ENCODE peak calls at places on chromosomes 12 and 14, in nine cellular contexts. I, M, D, Q, C, N, B, X and K are unnamed samples.

GRCh38 chr14:65850429-65851145 is 438.1 kb downstream of the FUT8 start:
- DNase-seq in I (no peak), M (no peak), D (no peak), Q (no peak), C (no peak), N (no peak), B (no peak), X (no peak), K (no peak)

GRCh38 chr12:120342567-120343537 is 15.3 kb upstream of the PLA2G1B start:
- DNase-seq in I (no peak), M (peak; percentile 54), D (no peak), Q (no peak), C (no peak), N (no peak), B (no peak), X (no peak), K (no peak)

GRCh38 chr12:114013601-114014345 is 47.6 kb upstream of the RBM19 start:
- DNase-seq in I (no peak), M (peak; percentile 86), D (peak; percentile 5), Q (no peak), C (no peak), N (peak; percentile 59), B (peak; percentile 39), X (no peak), K (peak; percentile 3)

GRCh38 chr14:52692248-52692962 is 3.0 kb downstream of the ERO1A start:
- DNase-seq in I (no peak), M (no peak), D (peak; percentile 28), Q (no peak), C (no peak), N (peak; percentile 80), B (peak; percentile 67), X (no peak), K (no peak)

GRCh38 chr14:97266653-97267052 is 469.5 kb downstream of the VRK1 start:
- DNase-seq in I (no peak), M (peak; percentile 45), D (peak; percentile 96), Q (no peak), C (no peak), N (no peak), B (no peak), X (peak; percentile 8), K (no peak)

GRCh38 chr12:94795520-94795919 is 145.2 kb upstream of the TMCC3 start:
- DNase-seq in I (peak; percentile 54), M (peak; percentile 52), D (peak; percentile 61), Q (no peak), C (no peak), N (peak; percentile 14), B (peak; percentile 45), X (peak; percentile 41), K (peak; percentile 7)

GRCh38 chr12:3267690-3268089 is 190.5 kb downstream of the TSPAN9 start:
- DNase-seq in I (no peak), M (no peak), D (no peak), Q (no peak), C (no peak), N (no peak), B (no peak), X (no peak), K (no peak)

GRCh38 chr12:65779091-65779642 is 45.1 kb upstream of the HMGA2 start:
- DNase-seq in I (no peak), M (peak; percentile 88), D (peak; percentile 72), Q (no peak), C (no peak), N (no peak), B (peak; percentile 71), X (no peak), K (no peak)

GRCh38 chr12:109192358-109192757 is 76.0 kb downstream of the ACACB start:
- DNase-seq in I (no peak), M (no peak), D (peak; percentile 57), Q (no peak), C (peak; percentile 81), N (no peak), B (peak; percentile 58), X (peak; percentile 90), K (no peak)

GRCh38 chr12:104328790-104329189 is 25.3 kb downstream of the EID3 start:
- DNase-seq in I (no peak), M (no peak), D (no peak), Q (no peak), C (no peak), N (no peak), B (no peak), X (no peak), K (no peak)

GRCh38 chr14:54348001-54348611 is 48.7 kb upstream of the CDKN3 start:
- DNase-seq in I (no peak), M (peak; percentile 88), D (no peak), Q (no peak), C (no peak), N (peak; percentile 64), B (peak; percentile 64), X (peak; percentile 62), K (peak; percentile 45)

GRCh38 chr14:54344445-54344844 is 52.4 kb upstream of the CDKN3 start:
- DNase-seq in I (no peak), M (no peak), D (no peak), Q (no peak), C (no peak), N (peak; percentile 58), B (peak; percentile 71), X (no peak), K (no peak)

GRCh38 chr14:54348923-54349615 is 47.7 kb upstream of the CDKN3 start:
- DNase-seq in I (no peak), M (no peak), D (peak; percentile 47), Q (no peak), C (no peak), N (no peak), B (peak; percentile 73), X (no peak), K (no peak)

GRCh38 chr14:54346257-54346656 is 50.5 kb upstream of the CDKN3 start:
- DNase-seq in I (no peak), M (no peak), D (no peak), Q (no peak), C (no peak), N (no peak), B (no peak), X (no peak), K (no peak)

GRCh38 chr14:54347044-54347443 is 49.8 kb upstream of the CDKN3 start:
- DNase-seq in I (no peak), M (peak; percentile 27), D (no peak), Q (no peak), C (no peak), N (no peak), B (no peak), X (no peak), K (no peak)
- H3K4me3 ChIP-seq in I (no peak overlapping the region), M (no peak overlapping the region), D (no peak overlapping the region), Q (no peak overlapping the region), C (no peak overlapping the region), N (no peak overlapping the region), B (no peak overlapping the region), X (no peak overlapping the region), K (no peak overlapping the region)

DNA sequence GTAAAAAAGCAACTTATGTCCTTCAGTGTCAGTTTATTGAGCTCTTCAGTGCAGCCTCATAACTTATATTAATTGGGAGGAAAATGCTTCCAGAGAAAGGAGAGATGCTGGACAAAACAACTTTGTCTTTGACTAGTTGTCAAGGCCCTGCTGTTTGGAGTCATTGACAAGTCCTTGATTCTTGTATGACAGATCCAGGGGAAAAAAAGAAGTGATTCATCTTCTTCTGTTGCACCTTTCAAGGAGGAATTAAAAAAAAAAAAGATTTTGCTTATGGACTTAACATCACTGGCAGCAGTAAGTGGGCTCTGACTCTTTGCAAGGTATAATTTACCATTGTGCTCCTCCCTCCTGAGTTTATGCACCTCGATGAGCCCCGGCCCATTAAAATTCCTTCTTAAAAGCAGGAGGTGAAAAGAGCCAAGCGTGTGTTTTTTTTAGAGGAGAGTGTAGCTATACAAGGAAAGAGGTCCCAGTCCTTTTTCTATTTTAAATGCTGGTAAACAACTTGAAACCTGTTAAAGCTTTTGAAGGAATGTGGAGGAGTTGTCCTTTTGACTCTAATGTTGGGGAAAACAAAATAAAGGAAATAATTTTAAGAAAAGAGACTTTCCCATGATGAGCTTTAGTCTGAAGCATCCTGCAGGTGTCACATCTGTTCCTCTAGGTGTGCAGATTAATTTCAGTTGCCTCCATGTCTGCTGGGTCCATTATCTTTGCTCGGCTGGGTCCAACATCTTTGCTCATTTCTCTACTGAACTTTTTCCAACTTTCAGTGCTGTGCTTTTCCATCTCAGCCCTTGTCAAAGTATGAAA is 431.6 kb downstream of the RAD51B start:
- DNase-seq in I (no peak), M (peak; percentile 50), D (no peak), Q (no peak), C (no peak), N (no peak), B (no peak), X (no peak), K (no peak)
- TF ChIP-seq CTCF in I (no peak), M (no peak), D (no peak), Q (no peak), C (no peak), N (no peak), B (no peak), X (peak; percentile 14), K (no peak)

GRCh38 chr12:117313906-117314305 is 47.5 kb downstream of the NOS1 start:
- DNase-seq in I (no peak), M (no peak), D (no peak), Q (no peak), C (no peak), N (peak; percentile 74), B (no peak), X (no peak), K (no peak)
- H3K4me3 ChIP-seq in I (no peak overlapping the region), M (no peak overlapping the region), D (no peak overlapping the region), Q (no peak overlapping the region), C (no peak overlapping the region), N (no peak overlapping the region), B (no peak overlapping the region), X (no peak overlapping the region), K (no peak overlapping the region)

DNA sequence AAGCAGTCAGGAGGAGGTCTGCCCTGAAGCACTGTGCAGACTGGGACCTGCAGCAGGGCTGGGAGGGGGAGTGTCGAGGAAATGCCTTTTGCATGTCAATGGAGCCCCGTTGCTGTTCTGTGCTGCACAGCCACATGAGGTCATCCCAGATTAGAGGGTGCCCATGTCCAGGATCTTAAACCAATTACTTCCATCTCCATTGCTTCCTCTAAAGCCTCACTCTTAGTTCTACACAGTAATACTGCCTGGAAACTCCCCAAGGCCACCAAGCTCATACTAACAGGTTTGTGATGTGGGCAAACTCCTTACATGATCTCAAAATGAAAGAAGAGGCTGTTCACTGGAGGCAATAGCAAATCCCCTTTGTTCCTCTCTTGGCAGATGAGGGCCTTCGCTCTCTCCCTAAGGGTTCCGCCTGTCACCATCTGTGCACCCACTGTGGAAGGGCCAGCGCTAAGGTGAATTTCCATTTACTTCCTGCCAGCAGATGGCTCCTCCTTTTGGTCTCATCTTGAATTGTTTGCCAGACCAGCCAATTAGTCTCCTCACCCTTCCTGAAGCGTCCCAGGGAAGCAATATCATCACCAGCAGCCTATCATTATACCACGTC is 35.4 kb upstream of the LTA4H start:
- DNase-seq in I (no peak), M (peak; percentile 69), D (peak; percentile 28), Q (no peak), C (no peak), N (peak; percentile 60), B (peak; percentile 22), X (no peak), K (no peak)
- TF ChIP-seq CTCF in I (no peak), M (peak; percentile 48), D (no peak), Q (no peak), C (no peak), N (peak; percentile 18), B (peak; percentile 20), X (peak; percentile 14), K (peak; percentile 19)